ENCODE peak calls at places on chromosomes 3 and 15, in ten cellular contexts. X is H54, G is foreskin fibroblast, I is Caco-2, P is GM18507, R is ecto neural progenitor cell, F is OCI-LY7, C is pons, M is iris pigment epithelial cell, L is H7. W is an unnamed sample.

GRCh38 chr3:19885468-19885867 is 48.5 kb downstream of the EFHB start:
- DNase-seq in L (peak), F (peak), G (peak), I (no peak), X (peak), P (peak), R (no peak), C (peak), M (peak), W (no peak)

GRCh38 chr15:75420698-75421097 is 30.8 kb downstream of the SIN3A start:
- DNase-seq in G (peak), L (no peak), F (no peak), M (peak), C (no peak), P (no peak), I (no peak), R (no peak), X (no peak), W (no peak)

GRCh38 chr3:189720746-189721426 is 89.7 kb downstream of the TP63 start:
- DNase-seq in L (no peak), C (no peak), R (no peak), I (peak), X (no peak), M (no peak), F (no peak), P (no peak), G (no peak), W (no peak)

GRCh38 chr3:193665370-193665989 is 72.5 kb downstream of the OPA1 start:
- DNase-seq in R (no peak), M (peak), X (no peak), G (peak), C (peak), F (peak), P (no peak), I (no peak), L (no peak), W (no peak)

GRCh38 chr3:8851703-8852102 is 82.3 kb upstream of the OXTR start:
- DNase-seq in F (no peak), R (no peak), X (peak), L (no peak), C (no peak), P (no peak), M (peak), G (peak), I (peak), W (no peak)

GRCh38 chr15:31391687-31392671 is 65.3 kb downstream of the KLF13 start:
- DNase-seq in C (peak), R (peak), P (peak), M (peak), X (peak), L (peak), I (peak), G (peak), F (peak), W (no peak)

GRCh38 chr3:105094588-105094987 is 272.1 kb upstream of the ALCAM start:
- DNase-seq in L (peak), C (no peak), R (no peak), M (no peak), X (no peak), P (no peak), F (no peak), G (no peak), I (no peak), W (no peak)

GRCh38 chr3:141795719-141796435 is 32.7 kb downstream of the GRK7 start:
- DNase-seq in L (no peak), F (no peak), R (no peak), C (no peak), X (no peak), P (no peak), I (no peak), G (peak), M (peak), W (no peak)

GRCh38 chr3:170787464-170787863 is 82.5 kb downstream of the RPL22L1 start:
- DNase-seq in X (no peak), I (no peak), M (no peak), G (no peak), P (no peak), C (no peak), R (no peak), F (no peak), L (no peak), W (no peak)

GRCh38 chr3:124858275-124858674 is 28.9 kb downstream of the ITGB5 start:
- DNase-seq in L (no peak), C (no peak), P (no peak), X (no peak), I (no peak), F (no peak), M (peak), G (no peak), R (no peak), W (no peak)

GRCh38 chr15:26081758-26082068 is 218.6 kb upstream of the ATP10A start:
- DNase-seq in M (no peak), I (no peak), R (no peak), G (no peak), L (no peak), P (no peak), C (no peak), X (no peak), F (no peak), W (no peak)

GRCh38 chr3:53071882-53072431 is 26.1 kb upstream of the SFMBT1 start:
- DNase-seq in M (no peak), F (no peak), R (no peak), L (no peak), P (no peak), G (no peak), X (no peak), I (no peak), C (no peak), W (no peak)

GRCh38 chr3:51642462-51642861 is 28.6 kb upstream of the TEX264 start:
- DNase-seq in F (peak), I (no peak), M (peak), G (peak), R (no peak), X (no peak), C (no peak), L (no peak), P (no peak), W (no peak)

W was measured in nucleus accumbens.